ENCODE peak calls at places on chromosomes 12 and 14, in nine cellular contexts. L is GM18507; C is fibroblast of lung; T is Right ventricle myocardium superior; V is choroid plexus epithelial cell; M is ureter; W is stimulated activated CD4-positive, alpha-beta T cell treated with anti-CD3 and anti-CD28 coated beads, Interleukin-4, amount 100 ng/mL, for 24 hours; N is left cardiac atrium; K is GM20000. G is an unnamed sample.

GRCh38 chr12:27382126-27382795 is 49.6 kb downstream of the BMAL2 start:
- DNase-seq in W (no peak), M (no peak), L (no peak), C (peak), K (no peak), N (no peak), V (peak), T (no peak), G (no peak)

GRCh38 chr14:67418368-67419174 is 6.6 kb upstream of the PLEK2 start:
- DNase-seq in T (no peak), L (no peak), N (no peak), K (no peak), C (no peak), W (no peak), V (no peak), M (no peak), G (peak)

GRCh38 chr14:55126089-55126488 is 3.0 kb upstream of the LGALS3 start:
- DNase-seq in T (no peak), M (no peak), N (no peak), L (no peak), W (no peak), V (no peak), K (no peak), C (no peak), G (no peak)

GRCh38 chr12:120748242-120748641 is 22.6 kb downstream of the ACADS start:
- DNase-seq in V (no peak), M (no peak), T (no peak), W (no peak), L (no peak), N (no peak), C (no peak), K (no peak), G (no peak)

GRCh38 chr12:104768033-104768432 is 190.1 kb downstream of the SLC41A2 start:
- DNase-seq in V (no peak), C (no peak), K (no peak), W (no peak), L (no peak), M (no peak), T (no peak), N (no peak), G (no peak)

GRCh38 chr12:99281277-99281676 is 366.3 kb upstream of the GARIN6 start:
- DNase-seq in W (no peak), M (no peak), K (peak), C (peak), V (no peak), L (no peak), N (no peak), T (no peak), G (no peak)

GRCh38 chr12:95949801-95950206 is 6.7 kb downstream of the AMDHD1 start:
- DNase-seq in K (no peak), C (no peak), T (no peak), N (no peak), V (no peak), M (no peak), W (no peak), L (no peak), G (no peak)

GRCh38 chr14:85599939-85600338 is 70.0 kb downstream of the FLRT2 start:
- DNase-seq in M (no peak), C (peak), L (no peak), W (no peak), N (no peak), V (peak), T (no peak), K (no peak), G (no peak)

GRCh38 chr12:38056701-38057689 is 259.6 kb upstream of the ALG10B start:
- DNase-seq in M (no peak), K (no peak), L (no peak), T (no peak), N (no peak), C (no peak), V (no peak), W (no peak), G (no peak)

GRCh38 chr12:52189376-52190174 is 2.2 kb downstream of the KRT80 start:
- DNase-seq in V (peak), N (no peak), W (no peak), T (no peak), C (peak), M (no peak), K (no peak), L (no peak), G (no peak)

GRCh38 chr14:69475194-69475818 is 9.2 kb upstream of the PLEKHD1 start:
- DNase-seq in M (no peak), T (no peak), N (no peak), L (no peak), K (peak), V (peak), C (peak), W (no peak), G (peak)

GRCh38 chr12:43111608-43112007 is 440.4 kb downstream of the ADAMTS20 start:
- DNase-seq in V (no peak), K (no peak), M (no peak), C (peak), T (no peak), W (no peak), N (no peak), L (no peak), G (no peak)

GRCh38 chr12:122080149-122081107 is 1.9 kb downstream of the MLXIP start:
- DNase-seq in W (no peak), T (peak), C (peak), M (peak), N (peak), L (no peak), K (no peak), V (peak), G (peak)

GRCh38 chr12:5796171-5797091 is 148.6 kb downstream of the ANO2 start:
- DNase-seq in W (no peak), N (peak), L (no peak), V (no peak), T (peak), C (no peak), M (no peak), K (no peak), G (no peak)

GRCh38 chr12:113325938-113326337 is 9.0 kb downstream of the SLC8B1 start:
- DNase-seq in W (no peak), M (no peak), K (no peak), C (peak), N (no peak), V (peak), T (peak), L (no peak), G (no peak)

GRCh38 chr14:99077076-99077843 is 194.7 kb downstream of the BCL11B start:
- DNase-seq in V (no peak), M (no peak), C (peak), T (no peak), L (no peak), W (no peak), K (no peak), N (no peak), G (no peak)

GRCh38 chr12:101969-102878 is 35.7 kb downstream of the IQSEC3 start:
- DNase-seq in L (no peak), K (no peak), T (no peak), M (no peak), C (no peak), N (no peak), W (no peak), V (no peak), G (no peak)

GRCh38 chr12:5188413-5188930 is 144.8 kb downstream of the KCNA5 start:
- DNase-seq in L (no peak), N (no peak), W (no peak), K (no peak), C (peak), V (no peak), T (no peak), M (no peak), G (no peak)

GRCh38 chr14:71261206-71261605 is 353.9 kb downstream of the PCNX1 start:
- DNase-seq in N (no peak), C (peak), M (no peak), V (peak), L (no peak), W (no peak), K (no peak), T (no peak), G (no peak)

GRCh38 chr14:96413526-96413925 is 21.6 kb downstream of the AK7 start:
- DNase-seq in W (no peak), K (no peak), N (no peak), L (no peak), M (no peak), V (no peak), T (no peak), C (no peak), G (no peak)

GRCh38 chr12:49698619-49699545 is 8.3 kb downstream of the FMNL3 start:
- DNase-seq in T (peak), L (peak), N (peak), K (peak), M (no peak), W (peak), C (peak), V (peak), G (no peak)

GRCh38 chr12:131041216-131041967 is 87.7 kb downstream of the ADGRD1 start:
- DNase-seq in W (no peak), M (no peak), N (no peak), V (no peak), T (no peak), L (no peak), K (no peak), C (no peak), G (peak)

GRCh38 chr14:35789651-35790050 is 19.4 kb downstream of the RALGAPA1 start:
- DNase-seq in K (no peak), C (peak), V (peak), W (peak), M (no peak), T (no peak), N (no peak), L (no peak), G (no peak)

GRCh38 chr12:116559330-116560080 is at the start of gene MAP1LC3B2:
- DNase-seq in N (peak), W (peak), K (peak), T (peak), V (peak), C (peak), M (peak), L (peak), G (no peak)

GRCh38 chr12:49094104-49094948 is at the start of gene DHH:
- DNase-seq in T (peak), C (peak), N (peak), V (no peak), L (no peak), M (no peak), K (peak), W (no peak), G (no peak)

GRCh38 chr12:15688202-15688736 is 100.9 kb downstream of the EPS8 start:
- DNase-seq in N (peak), C (no peak), W (no peak), M (peak), L (no peak), T (peak), K (no peak), V (peak), G (peak)

GRCh38 chr12:121649819-121650353 is 19.6 kb downstream of the MORN3 start:
- DNase-seq in L (no peak), M (no peak), T (no peak), N (no peak), V (no peak), C (no peak), W (no peak), K (no peak), G (no peak)

GRCh38 chr14:71693373-71693772 is 238.9 kb upstream of the RGS6 start:
- DNase-seq in C (peak), N (no peak), W (no peak), K (no peak), V (peak), L (no peak), T (no peak), M (no peak), G (no peak)

GRCh38 chr14:54680636-54681035 is 113.7 kb downstream of the SAMD4A start:
- DNase-seq in V (peak), K (no peak), L (no peak), M (no peak), C (no peak), W (no peak), T (no peak), N (no peak), G (no peak)

GRCh38 chr14:61341275-61342210 is 20.2 kb downstream of the PRKCH start:
- DNase-seq in W (no peak), M (no peak), T (no peak), V (no peak), K (no peak), N (no peak), C (no peak), L (no peak), G (no peak)

GRCh38 chr12:109020136-109020535 is 732 bp downstream of the SVOP start:
- DNase-seq in W (no peak), M (no peak), L (no peak), T (no peak), K (no peak), N (no peak), V (no peak), C (no peak), G (no peak)

GRCh38 chr12:6582196-6582595 is 14.1 kb upstream of the NOP2 start:
- DNase-seq in C (no peak), N (no peak), L (no peak), T (no peak), K (no peak), W (no peak), M (no peak), V (no peak), G (peak)

GRCh38 chr12:14860490-14860889 is 17.2 kb upstream of the ART4 start:
- DNase-seq in C (no peak), T (no peak), W (no peak), L (no peak), V (no peak), M (no peak), K (no peak), N (no peak), G (no peak)

GRCh38 chr14:68510201-68510600 is 282.7 kb downstream of the ZFP36L1 start:
- DNase-seq in W (no peak), L (no peak), N (peak), V (no peak), M (peak), C (peak), T (peak), K (no peak), G (no peak)

GRCh38 chr12:2783936-2784600 is 10.7 kb upstream of the FKBP4 start:
- DNase-seq in W (peak), M (peak), V (peak), T (peak), C (peak), L (no peak), N (peak), K (peak), G (peak)

GRCh38 chr12:117359029-117359845 is 2.2 kb downstream of the NOS1 start:
- DNase-seq in W (no peak), L (no peak), N (no peak), K (no peak), M (no peak), T (no peak), V (no peak), C (no peak), G (no peak)

GRCh38 chr14:53011053-53011462 is 60.2 kb upstream of the FERMT2 start:
- DNase-seq in L (no peak), W (no peak), V (peak), M (peak), C (peak), T (peak), K (no peak), N (peak), G (peak)